ENCODE peak calls at places on chromosomes 16 and 17, in four cellular contexts. A, E, X and F are unnamed samples.

GRCh38 chr17:81996232-81996756 is 18.9 kb downstream of the ASPSCR1 start:
- DNase-seq in A (no peak), E (no peak), X (no peak), F (no peak)

GRCh38 chr17:10776372-10776771 is 27.5 kb downstream of the TMEM238L start:
- DNase-seq in A (no peak), E (no peak), X (no peak), F (no peak)

GRCh38 chr16:19804538-19805323 is 79.9 kb downstream of the GPRC5B start:
- DNase-seq in A (no peak), E (no peak), X (no peak), F (no peak)

GRCh38 chr17:30323262-30323894 is 10.5 kb downstream of the TMIGD1 start:
- DNase-seq in A (no peak), E (no peak), X (no peak), F (no peak)

GRCh38 chr17:38733315-38734234 is 3.4 kb downstream of the CISD3 start:
- DNase-seq in A (no peak), E (no peak), X (peak), F (no peak)

GRCh38 chr16:78005881-78006280 is 16.5 kb upstream of the CLEC3A start:
- DNase-seq in A (peak), E (no peak), X (no peak), F (peak)

GRCh38 chr17:81713004-81713555 is 996 bp downstream of the SLC25A10 start:
- DNase-seq in A (no peak), E (no peak), X (peak), F (no peak)

GRCh38 chr17:48954300-48954755 is 9.7 kb upstream of the SNF8 start:
- DNase-seq in A (peak), E (no peak), X (peak), F (peak)

GRCh38 chr17:27518750-27519521 is 62.7 kb downstream of the KSR1 start:
- DNase-seq in A (no peak), E (no peak), X (no peak), F (no peak)

GRCh38 chr17:82297280-82297803 is 20.1 kb downstream of the CD7 start:
- DNase-seq in A (peak), E (peak), X (no peak), F (no peak)

GRCh38 chr17:76906463-76906862 is 38.3 kb downstream of the MGAT5B start:
- DNase-seq in A (no peak), E (no peak), X (no peak), F (no peak)

GRCh38 chr16:51201604-51202003 is 50.5 kb upstream of the SALL1 start:
- DNase-seq in A (no peak), E (no peak), X (no peak), F (no peak)

GRCh38 chr17:58813712-58814111 is 58.1 kb downstream of the PPM1E start:
- DNase-seq in A (no peak), E (no peak), X (no peak), F (no peak)

GRCh38 chr16:11475896-11476630 is 110.7 kb downstream of the LITAF start:
- DNase-seq in A (no peak), E (no peak), X (no peak), F (no peak)

GRCh38 chr17:2002767-2003329 is 22.3 kb downstream of the RTN4RL1 start:
- DNase-seq in A (no peak), E (no peak), X (no peak), F (no peak)

GRCh38 chr16:80045944-80046660 is 445.6 kb upstream of the MAF start:
- DNase-seq in A (no peak), E (no peak), X (no peak), F (no peak)

GRCh38 chr16:52546291-52546941 is 527 bp downstream of the TOX3 start:
- DNase-seq in A (no peak), E (no peak), X (no peak), F (no peak)

GRCh38 chr17:71975998-71976649 is 144.7 kb upstream of the SOX9 start:
- DNase-seq in A (no peak), E (no peak), X (no peak), F (no peak)

GRCh38 chr16:1560153-1560552 is 26.7 kb downstream of the TMEM204 start:
- DNase-seq in A (no peak), E (no peak), X (no peak), F (no peak)

GRCh38 chr17:14205992-14206461 is 30.6 kb downstream of the CDRT15 start:
- DNase-seq in A (no peak), E (no peak), X (no peak), F (no peak)

GRCh38 chr17:73770115-73770848 is 126.0 kb upstream of the SDK2 start:
- DNase-seq in A (no peak), E (no peak), X (no peak), F (peak)

GRCh38 chr16:1602285-1602684 is 9.6 kb downstream of the IFT140 start:
- DNase-seq in A (no peak), E (no peak), X (no peak), F (no peak)

GRCh38 chr17:78490673-78491072 is 86.5 kb downstream of the DNAH17 start:
- DNase-seq in A (no peak), E (no peak), X (no peak), F (no peak)

GRCh38 chr17:1108810-1109605 is 70.8 kb downstream of the ABR start:
- DNase-seq in A (no peak), E (no peak), X (no peak), F (peak)

GRCh38 chr16:64478258-64478906 is 643.5 kb downstream of the CDH11 start:
- DNase-seq in A (no peak), E (no peak), X (peak), F (no peak)

GRCh38 chr17:81328925-81329278 is 33.8 kb upstream of the SLC38A10 start:
- DNase-seq in A (no peak), E (no peak), X (no peak), F (no peak)

GRCh38 chr16:11320170-11320569 is 25.1 kb upstream of the RMI2 start:
- DNase-seq in A (no peak), E (no peak), X (no peak), F (no peak)

GRCh38 chr16:54033747-54034146 is 252.8 kb downstream of the IRX3 start:
- DNase-seq in A (no peak), E (no peak), X (no peak), F (no peak)

GRCh38 chr17:64502809-64503208 is 3.3 kb downstream of the DDX5 start:
- DNase-seq in A (no peak), E (no peak), X (no peak), F (no peak)

GRCh38 chr17:40345161-40346034 is 19.1 kb downstream of the GJD3 start:
- DNase-seq in A (peak), E (no peak), X (peak), F (no peak)
- TF ChIP-seq FOXK2 in A (no peak), E (no peak), X (no peak), F (no peak)

GRCh38 chr17:61335845-61336655 is 63.6 kb upstream of the TBX2 start:
- DNase-seq in A (no peak), E (no peak), X (peak), F (peak)
- TF ChIP-seq TARDBP in A (no peak), E (no peak), X (peak), F (no peak)

DNA sequence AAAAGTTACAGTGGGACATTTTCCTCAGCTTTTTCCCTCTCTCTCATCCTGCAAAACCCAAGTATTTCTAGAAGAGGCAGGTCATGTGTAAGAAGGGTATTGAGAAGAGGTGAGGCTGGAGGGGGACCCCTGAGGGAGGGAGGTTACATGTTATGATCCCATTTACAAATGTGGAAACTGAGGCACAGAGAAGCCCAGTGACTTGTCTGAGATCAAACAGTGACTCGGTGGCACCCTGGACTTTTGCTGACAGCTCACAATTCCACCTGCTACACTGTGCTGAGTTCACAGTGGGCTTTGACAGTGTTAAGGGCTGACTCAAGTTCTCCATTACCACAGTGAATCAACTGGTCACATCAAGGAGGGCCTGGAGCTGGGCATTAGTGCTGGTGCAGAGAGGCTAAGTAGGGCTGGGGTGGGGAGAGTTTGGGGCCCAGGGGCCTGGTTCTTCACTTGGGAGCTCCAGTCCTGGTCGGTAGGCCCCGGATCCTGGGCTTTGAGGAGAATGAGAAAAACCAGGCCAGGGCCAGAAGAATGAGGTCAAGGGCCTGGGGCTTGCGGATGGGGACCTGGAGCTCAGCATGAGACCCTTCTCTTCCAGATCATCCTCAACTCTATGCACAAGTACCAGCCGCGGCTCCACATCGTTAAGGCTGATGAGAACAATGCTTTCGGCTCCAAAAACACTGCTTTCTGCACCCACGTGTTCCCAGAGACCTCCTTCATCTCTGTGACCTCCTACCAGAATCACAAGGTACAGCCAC is 26.0 kb downstream of the TBX4 start:
- DNase-seq in A (no peak), E (no peak), X (no peak), F (no peak)
- TF ChIP-seq SP1 in A (no peak), E (no peak), X (no peak), F (no peak)

GRCh38 chr17:79950711-79951110 is 85.0 kb downstream of the TBC1D16 start:
- DNase-seq in A (no peak), E (no peak), X (no peak), F (no peak)
- TF ChIP-seq FOXK2 in A (no peak), E (no peak), X (no peak), F (no peak)